ENCODE peak calls at places on chromosome 4, in six cellular contexts. C is GM23248, S is GM12878, B is astrocyte, E is fibroblast of lung, P is hepatocyte. F is an unnamed sample.

GRCh38 chr4:108702960-108703359 is 52.6 kb downstream of the OSTC start:
- DNase-seq in E (no peak), C (no peak), P (no peak), S (no peak), B (no peak), F (no peak)

GRCh38 chr4:129043523-129043922 is 49.8 kb downstream of the SCLT1 start:
- DNase-seq in C (peak), S (no peak), B (peak), E (peak), P (no peak), F (no peak)

GRCh38 chr4:144667500-144667899 is 21.5 kb downstream of the HHIP start:
- DNase-seq in E (no peak), S (no peak), B (peak), C (no peak), P (no peak), F (no peak)

GRCh38 chr4:113189546-113189945 is 140.1 kb downstream of the ANK2 start:
- DNase-seq in P (no peak), C (no peak), B (no peak), S (no peak), E (no peak), F (no peak)

GRCh38 chr4:25723409-25723808 is 67.8 kb downstream of the SLC34A2 start:
- DNase-seq in E (no peak), C (no peak), B (peak), S (no peak), P (no peak), F (no peak)

GRCh38 chr4:124454772-124455270 is 257.7 kb downstream of the ANKRD50 start:
- DNase-seq in C (no peak), E (no peak), B (peak), S (no peak), P (no peak), F (no peak)

GRCh38 chr4:4720671-4721070 is 138.8 kb upstream of the MSX1 start:
- DNase-seq in C (no peak), B (no peak), P (no peak), E (no peak), S (no peak), F (no peak)

GRCh38 chr4:72468904-72469502 is 100.0 kb downstream of the ADAMTS3 start:
- DNase-seq in C (peak), P (peak), S (no peak), B (peak), E (peak), F (peak)

DNA sequence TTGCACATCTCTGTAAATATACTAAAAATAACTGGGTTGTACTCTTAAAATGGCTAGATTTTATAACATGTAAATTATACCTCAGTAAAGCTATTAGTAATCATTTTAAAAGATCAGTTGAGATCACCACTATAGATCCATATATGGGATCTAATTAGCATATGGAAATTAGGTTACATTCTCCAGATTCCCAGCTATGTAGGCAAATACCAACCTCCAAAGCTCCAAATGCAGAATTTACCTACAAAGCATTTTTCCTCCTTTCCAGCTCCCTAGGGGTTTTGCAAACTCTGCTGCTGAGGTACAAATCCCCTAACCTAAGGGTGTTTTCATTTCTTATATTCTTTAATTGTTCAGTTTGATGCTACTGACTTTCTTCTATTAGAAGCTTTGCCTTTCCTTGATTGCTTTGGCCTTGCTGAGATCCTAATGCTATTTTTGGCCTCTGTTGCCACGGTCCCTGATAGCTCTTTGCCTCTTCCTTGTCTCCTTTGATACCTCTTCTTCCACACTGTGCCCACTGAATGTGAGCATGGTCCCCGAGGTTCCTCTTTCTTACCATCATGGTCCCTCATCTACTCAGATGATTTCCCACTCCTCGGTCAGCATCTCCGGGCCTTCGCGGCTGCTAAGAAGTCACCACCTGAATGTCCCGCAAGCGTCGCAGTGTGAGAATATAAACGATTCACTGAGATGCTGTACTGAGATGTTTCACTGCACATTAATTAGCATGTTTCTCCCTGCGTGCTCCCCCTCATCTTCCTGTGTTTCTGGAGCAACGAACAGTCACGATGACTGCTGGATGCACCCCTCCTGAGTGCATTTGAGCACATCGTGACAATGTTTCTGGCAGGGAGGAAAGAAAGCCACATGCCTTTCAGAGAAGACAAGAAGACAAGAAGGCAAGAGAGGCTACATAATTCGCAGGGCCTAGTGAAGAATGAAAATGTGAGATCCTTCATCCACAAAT is 23.8 kb downstream of the ENPP6 start:
- DNase-seq in E (no peak), C (no peak), B (no peak), S (no peak), P (no peak), F (peak)
- H2AFZ ChIP-seq in E (no peak), C (no peak), B (no peak), S (no peak), P (no peak), F (no peak)

GRCh38 chr4:147731611-147732515 is at the start of gene ARHGAP10:
- DNase-seq in S (no peak), P (peak), C (peak), E (peak), B (peak), F (peak)

GRCh38 chr4:147733614-147734344 is 1.9 kb downstream of the ARHGAP10 start:
- DNase-seq in E (peak), C (peak), P (no peak), B (peak), S (no peak), F (peak)

GRCh38 chr4:147730333-147730732 is 1.6 kb upstream of the ARHGAP10 start:
- DNase-seq in B (no peak), E (no peak), S (no peak), P (no peak), C (peak), F (no peak)

GRCh38 chr4:147734496-147734895 is 2.6 kb downstream of the ARHGAP10 start:
- DNase-seq in S (no peak), P (no peak), B (no peak), C (no peak), E (no peak), F (no peak)

GRCh38 chr4:147732516-147733193 is 767 bp downstream of the ARHGAP10 start:
- DNase-seq in P (peak), S (no peak), E (peak), B (peak), C (peak), F (peak)
- H2AFZ ChIP-seq in P (peak), S (peak), E (peak), B (peak), C (peak), F (peak)

GRCh38 chr4:10496200-10496599 is 39.0 kb upstream of the ZNF518B start:
- DNase-seq in B (no peak), E (no peak), C (no peak), S (no peak), P (no peak), F (no peak)
- H2AFZ ChIP-seq in B (no peak), E (no peak), C (no peak), S (no peak), P (no peak), F (no peak)

DNA sequence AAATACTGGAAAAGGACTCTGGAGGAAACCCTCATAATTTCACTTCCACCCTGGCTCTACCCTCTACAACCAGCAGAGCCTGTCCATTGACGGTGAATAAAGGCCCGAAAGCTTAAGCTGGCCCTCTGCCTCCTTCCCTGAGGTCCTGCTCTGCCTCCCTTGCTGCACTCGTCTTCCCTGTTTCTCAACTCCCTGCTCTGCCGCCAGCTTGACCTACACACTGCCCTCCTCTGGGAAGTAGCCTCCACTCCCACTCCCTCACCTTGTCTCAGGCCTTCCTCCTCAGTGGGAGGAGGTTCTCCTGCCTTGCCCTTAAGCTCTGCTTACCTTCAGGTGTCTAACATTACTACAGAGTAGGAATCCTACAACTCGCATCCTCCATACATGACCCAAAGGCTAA is 608.6 kb upstream of the NR3C2 start:
- DNase-seq in P (no peak), B (no peak), E (no peak), C (no peak), S (no peak), F (no peak)
- H2AFZ ChIP-seq in P (no peak), B (no peak), E (no peak), C (no peak), S (no peak), F (no peak)

GRCh38 chr4:177322156-177322685 is 12.5 kb downstream of the NEIL3 start:
- DNase-seq in E (peak), C (no peak), B (peak), S (no peak), P (no peak), F (no peak)
- H2AFZ ChIP-seq in E (peak), C (peak), B (no peak), S (no peak), P (no peak), F (no peak)

DNA sequence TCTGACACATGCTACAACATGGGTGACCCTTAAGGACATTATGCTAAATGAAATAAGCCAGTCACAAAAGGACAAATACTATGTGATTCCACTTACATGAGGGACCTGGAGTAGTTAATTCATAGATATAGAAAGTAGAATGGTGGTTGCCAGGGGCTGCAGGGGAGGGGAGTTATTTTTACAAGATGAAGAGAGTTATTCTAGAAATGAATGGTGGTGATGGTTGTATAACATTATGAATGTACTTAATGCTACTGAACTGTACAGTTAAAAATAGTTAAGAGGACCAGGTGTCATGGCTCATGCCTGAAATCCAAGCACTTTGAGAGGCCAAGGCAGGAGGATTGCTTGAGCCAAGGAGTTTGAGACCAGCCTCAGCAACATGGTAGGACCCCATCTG is 59.5 kb upstream of the MSANTD1 start:
- DNase-seq in S (no peak), P (no peak), B (no peak), E (no peak), C (no peak), F (no peak)
- H2AFZ ChIP-seq in S (no peak), P (no peak), B (no peak), E (no peak), C (no peak), F (no peak)

DNA sequence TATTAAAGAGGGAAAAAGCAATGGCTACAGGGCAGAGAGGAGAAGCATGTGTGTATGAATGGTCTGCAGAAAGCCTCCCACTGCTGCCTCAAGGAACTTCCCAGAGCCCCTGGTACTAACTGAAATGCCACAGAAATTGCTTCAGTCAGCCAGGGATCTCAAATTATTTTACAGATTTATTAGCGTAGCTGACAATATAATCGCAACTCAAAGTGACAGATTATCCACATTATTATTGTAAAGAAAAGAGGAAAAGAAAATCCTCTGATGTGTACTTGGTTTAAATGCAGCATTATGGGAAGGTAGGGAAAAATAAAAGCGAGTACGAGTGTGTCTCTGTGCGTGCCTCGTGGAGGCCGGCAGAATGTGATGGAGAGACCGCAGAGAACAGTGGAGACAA is 202.7 kb downstream of the DCLK2 start:
- DNase-seq in C (no peak), E (no peak), S (no peak), P (no peak), B (no peak), F (no peak)
- H2AFZ ChIP-seq in C (peak), E (no peak), S (no peak), P (no peak), B (no peak), F (peak)

DNA sequence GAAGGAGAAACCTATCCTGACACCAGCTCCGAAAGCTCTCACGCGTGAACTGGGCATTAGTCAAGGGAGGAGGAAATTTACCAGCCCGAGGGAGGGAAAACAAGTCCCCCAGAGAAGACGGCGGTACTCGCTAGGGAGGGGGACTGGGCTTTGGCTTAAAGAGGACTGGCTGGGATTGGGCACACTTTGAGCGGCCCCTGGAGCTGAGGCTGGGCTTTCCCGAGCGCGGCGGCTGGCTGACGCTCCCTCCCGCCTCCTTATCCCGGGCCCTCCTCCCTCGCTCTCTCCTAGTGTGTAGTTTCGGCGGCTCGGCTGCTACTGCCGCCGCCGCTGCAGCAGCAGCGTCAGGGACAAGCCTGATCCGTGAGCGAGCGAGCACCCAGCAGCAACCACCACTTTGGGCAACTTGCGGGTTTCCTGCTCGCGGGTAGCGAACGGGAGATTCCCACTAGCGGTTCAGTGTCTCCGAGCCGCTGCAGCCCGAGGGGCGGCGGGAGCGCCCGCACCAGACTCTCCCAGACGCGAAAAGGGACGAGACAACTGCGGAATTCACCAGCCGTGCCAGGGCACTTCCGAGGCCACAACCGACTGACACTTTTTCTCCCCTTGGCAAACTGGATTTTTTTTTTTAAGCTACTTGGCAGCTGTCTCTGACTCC is 677 bp upstream of the PCDH7 start:
- DNase-seq in C (peak), B (peak), P (peak), S (no peak), E (peak), F (peak)
- H2AFZ ChIP-seq in C (peak), B (peak), P (peak), S (no peak), E (peak), F (peak)

F was measured in mammary epithelial cell.